ENCODE peak calls at places on chromosomes 5 and 9, in four cellular contexts. C is HepG2, L is K562, V is H1. A is an unnamed sample.

GRCh38 chr5:168612996-168613395 is 33.8 kb upstream of the PANK3 start:
- DNase-seq in C (no peak), L (no peak), V (no peak), A (no peak)

GRCh38 chr5:31937226-31937625 is 236.9 kb downstream of the GOLPH3 start:
- DNase-seq in C (no peak), L (no peak), V (no peak), A (no peak)

GRCh38 chr5:134133995-134134541 is 19.6 kb downstream of the TCF7 start:
- DNase-seq in C (no peak), L (no peak), V (no peak), A (no peak)

GRCh38 chr5:179300834-179301233 is 44.4 kb downstream of the ADAMTS2 start:
- DNase-seq in C (no peak), L (no peak), V (no peak), A (no peak)

GRCh38 chr5:159444441-159445082 is 114.3 kb upstream of the IL12B start:
- DNase-seq in C (peak; percentile 48), L (no peak), V (no peak), A (no peak)

GRCh38 chr9:137032893-137033292 is 1.0 kb upstream of the FUT7 start:
- DNase-seq in C (no peak), L (no peak), V (no peak), A (no peak)

GRCh38 chr5:174195517-174195916 is 150.0 kb downstream of the NSG2 start:
- DNase-seq in C (no peak), L (no peak), V (no peak), A (no peak)

GRCh38 chr5:36763454-36763853 is 113.1 kb upstream of the NIPBL start:
- DNase-seq in C (no peak), L (no peak), V (no peak), A (no peak)

GRCh38 chr5:50962934-50963646 is 296.7 kb downstream of the PARP8 start:
- DNase-seq in C (peak; percentile 45), L (peak; percentile 89), V (peak; percentile 56), A (no peak)

GRCh38 chr9:128149001-128149701 is at the start of gene LCN2:
- DNase-seq in C (no peak), L (peak; percentile 16), V (no peak), A (no peak)

GRCh38 chr5:119385136-119386128 is 29.6 kb downstream of the TNFAIP8 start:
- DNase-seq in C (no peak), L (no peak), V (no peak), A (no peak)

GRCh38 chr5:110917161-110917875 is 154.2 kb upstream of the TSLP start:
- DNase-seq in C (no peak), L (no peak), V (no peak), A (no peak)

GRCh38 chr5:158560170-158560569 is 539.5 kb downstream of the EBF1 start:
- DNase-seq in C (peak; percentile 9), L (no peak), V (no peak), A (peak; percentile 80)

GRCh38 chr9:95644377-95644776 is 127.6 kb upstream of the PTCH1 start:
- DNase-seq in C (no peak), L (no peak), V (no peak), A (no peak)

GRCh38 chr5:80592761-80593160 is 22.7 kb upstream of the ANKRD34B start:
- DNase-seq in C (peak; percentile 24), L (no peak), V (no peak), A (no peak)

GRCh38 chr5:139253115-139253514 is 40.4 kb upstream of the MATR3 start:
- DNase-seq in C (no peak), L (no peak), V (no peak), A (no peak)

GRCh38 chr5:9297171-9297570 is 248.7 kb downstream of the SEMA5A start:
- DNase-seq in C (no peak), L (no peak), V (no peak), A (no peak)

GRCh38 chr5:159552751-159553150 is 222.5 kb upstream of the IL12B start:
- DNase-seq in C (no peak), L (no peak), V (no peak), A (no peak)

GRCh38 chr9:119986205-119986604 is 593.8 kb downstream of the CDK5RAP2 start:
- DNase-seq in C (no peak), L (no peak), V (no peak), A (no peak)

GRCh38 chr5:114325552-114325951 is 36.3 kb upstream of the KCNN2 start:
- DNase-seq in C (no peak), L (no peak), V (no peak), A (no peak)

GRCh38 chr9:93205045-93205768 is 21.3 kb downstream of the WNK2 start:
- DNase-seq in C (peak; percentile 48), L (no peak), V (no peak), A (no peak)

GRCh38 chr5:10660720-10661387 is 97.0 kb downstream of the ANKRD33B start:
- DNase-seq in C (no peak), L (no peak), V (no peak), A (no peak)

GRCh38 chr5:34811691-34812090 is 27.3 kb upstream of the TTC23L start:
- DNase-seq in C (no peak), L (no peak), V (no peak), A (no peak)

GRCh38 chr5:143893638-143894037 is 81.7 kb downstream of the HMHB1 start:
- DNase-seq in C (no peak), L (no peak), V (no peak), A (no peak)

GRCh38 chr5:10513501-10514442 is 50.1 kb upstream of the ANKRD33B start:
- DNase-seq in C (no peak), L (no peak), V (peak; percentile 23), A (no peak)

GRCh38 chr5:140165101-140165920 is 9.7 kb upstream of the CYSTM1 start:
- DNase-seq in C (no peak), L (peak; percentile 53), V (no peak), A (no peak)

GRCh38 chr9:3359048-3359692 is 166.6 kb downstream of the RFX3 start:
- DNase-seq in C (no peak), L (no peak), V (no peak), A (no peak)

GRCh38 chr9:133148351-133149129 is 15.2 kb downstream of the GBGT1 start:
- DNase-seq in C (no peak), L (no peak), V (no peak), A (no peak)

GRCh38 chr5:87755378-87755777 is 342.6 kb upstream of the CCNH start:
- DNase-seq in C (no peak), L (no peak), V (no peak), A (no peak)

GRCh38 chr5:68086857-68087256 is 128.7 kb upstream of the PIK3R1 start:
- DNase-seq in C (no peak), L (no peak), V (no peak), A (no peak)

GRCh38 chr9:130450344-130451003 is 5.7 kb downstream of the ASS1 start:
- DNase-seq in C (peak; percentile 90), L (no peak), V (no peak), A (no peak)

GRCh38 chr5:378301-378891 is 56.9 kb downstream of the AHRR start:
- DNase-seq in C (no peak), L (no peak), V (no peak), A (no peak)

GRCh38 chr5:157381746-157382145 is 78.3 kb upstream of the NIPAL4 start:
- DNase-seq in C (no peak), L (no peak), V (no peak), A (no peak)

DNA sequence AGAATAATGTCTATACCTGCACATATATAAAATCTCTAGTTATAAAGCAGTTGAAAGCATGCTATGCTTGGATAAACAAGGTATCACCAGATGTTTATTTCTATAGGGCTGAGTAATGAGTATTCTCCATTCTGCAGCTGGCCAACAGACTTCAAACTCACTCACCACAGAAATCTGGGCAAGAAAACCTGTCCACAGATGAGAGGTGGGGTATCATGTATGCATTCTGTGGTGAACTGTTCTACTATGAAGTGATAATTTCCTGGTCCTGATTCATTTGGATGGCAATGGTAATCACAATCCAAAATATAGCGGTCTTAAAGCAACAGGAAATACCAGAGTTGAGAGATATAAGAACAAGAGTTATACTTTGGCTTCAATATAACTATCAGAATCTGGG is 65.9 kb upstream of the EFNA5 start:
- DNase-seq in C (no peak), L (no peak), V (no peak), A (no peak)
- TF ChIP-seq HDAC6 in C (no peak), L (no peak), V (no peak), A (no peak)

GRCh38 chr5:137575211-137575610 is 76.1 kb upstream of the SPOCK1 start:
- DNase-seq in C (no peak), L (no peak), V (no peak), A (no peak)
- TF ChIP-seq HDAC6 in C (no peak), L (no peak), V (no peak), A (no peak)

DNA sequence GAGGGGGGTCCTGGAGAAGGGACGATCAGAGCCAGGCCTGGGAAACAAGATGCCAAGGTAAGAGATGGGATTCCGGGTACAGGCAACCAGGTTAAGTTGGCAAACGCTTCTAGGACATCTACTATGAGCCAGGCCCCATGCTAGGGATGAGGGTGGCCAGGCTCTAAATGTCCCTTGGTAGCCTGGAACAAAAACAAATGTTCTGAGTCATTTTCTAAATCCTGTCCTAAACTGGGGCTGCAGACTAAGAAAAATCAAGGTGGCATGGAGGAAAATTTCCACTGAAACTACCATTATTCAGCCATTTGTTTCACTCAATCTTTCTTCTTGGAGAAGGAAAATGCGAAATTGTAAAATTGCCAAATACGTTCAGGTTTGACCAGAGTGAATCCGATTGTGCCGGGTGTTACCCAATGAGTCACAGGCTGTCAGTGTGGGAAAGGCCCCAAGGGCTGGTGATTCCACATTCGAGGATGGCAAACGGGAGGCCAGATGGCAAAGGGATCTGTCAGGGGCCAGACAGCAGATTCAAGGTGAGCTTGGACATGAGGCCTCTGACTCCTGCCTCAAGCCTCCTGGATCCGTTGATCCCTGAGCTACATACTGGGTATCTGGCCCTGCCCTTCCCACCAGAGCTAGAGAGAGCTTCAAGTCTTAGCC is 57.6 kb downstream of the PAX5 start:
- DNase-seq in C (no peak), L (no peak), V (no peak), A (no peak)
- TF ChIP-seq HDAC6 in C (no peak), L (no peak), V (no peak), A (no peak)

DNA sequence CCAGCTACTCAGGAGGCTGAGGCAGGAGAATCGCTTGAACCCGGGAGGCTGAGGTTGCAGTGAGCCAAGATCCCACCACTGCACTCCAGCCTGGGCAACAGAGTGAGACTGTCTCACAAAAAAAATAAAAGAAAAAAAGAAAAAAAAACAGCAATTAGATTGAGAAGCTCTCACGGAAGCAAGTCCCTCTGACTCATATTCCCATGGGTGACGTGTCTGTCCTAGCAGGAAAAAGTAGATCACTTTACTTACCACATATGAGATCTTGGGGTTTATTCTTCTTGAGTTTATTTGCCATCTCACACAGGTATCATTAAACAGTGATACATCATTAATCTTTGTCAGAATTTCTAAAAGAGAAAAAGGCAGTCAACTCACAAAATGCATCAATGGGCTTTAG is 62.6 kb downstream of the SUSD1 start:
- DNase-seq in C (no peak), L (no peak), V (no peak), A (no peak)
- TF ChIP-seq HDAC6 in C (no peak), L (no peak), V (no peak), A (no peak)

DNA sequence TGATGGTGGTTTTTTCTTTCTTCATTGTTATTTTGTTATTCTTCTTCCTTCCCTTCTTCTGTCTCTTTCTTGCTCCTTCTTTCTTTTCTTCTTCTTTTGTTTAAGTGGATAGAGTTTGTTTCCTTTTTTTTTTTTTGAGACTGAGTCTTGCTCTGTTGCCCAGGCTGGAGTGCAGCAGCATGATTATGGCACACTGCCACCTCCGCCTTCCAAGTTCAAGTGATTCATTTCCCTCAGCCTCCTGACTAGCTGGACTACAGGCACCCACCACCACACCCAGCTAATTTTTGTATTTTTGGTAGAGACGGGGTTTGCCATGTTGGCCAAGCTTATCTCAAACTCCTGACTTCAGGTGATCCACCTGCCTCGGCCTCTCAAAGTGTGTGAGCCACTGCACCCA is 40.3 kb downstream of the JAK2 start:
- DNase-seq in C (no peak), L (no peak), V (no peak), A (no peak)
- TF ChIP-seq HDAC6 in C (no peak), L (no peak), V (no peak), A (no peak)

GRCh38 chr9:27429436-27429835 is 94.7 kb upstream of the IFNK start:
- DNase-seq in C (no peak), L (no peak), V (no peak), A (no peak)
- TF ChIP-seq HDAC6 in C (no peak), L (no peak), V (no peak), A (no peak)

A was measured in GM12878.